ENCODE peak calls at places on chromosome 1, in seven cellular contexts. N, K, R, J, O, S and Y are unnamed samples.

GRCh38 chr1:202274611-202275010 is 67.1 kb downstream of the UBE2T start:
- DNase-seq in N (no peak), K (peak; percentile 47), R (no peak), J (no peak), O (peak; percentile 40), S (no peak), Y (no peak)

GRCh38 chr1:244291171-244291866 is 160.4 kb downstream of the ADSS2 start:
- DNase-seq in N (no peak), K (no peak), R (no peak), J (no peak), O (no peak), S (no peak), Y (no peak)

GRCh38 chr1:59687081-59687480 is 127.7 kb upstream of the HOOK1 start:
- DNase-seq in N (no peak), K (no peak), R (no peak), J (no peak), O (no peak), S (no peak), Y (no peak)

GRCh38 chr1:32612189-32612881 is 38.0 kb downstream of the ZBTB8OS start:
- DNase-seq in N (peak; percentile 55), K (peak; percentile 56), R (peak; percentile 71), J (peak; percentile 11), O (peak; percentile 96), S (peak; percentile 86), Y (peak; percentile 74)

GRCh38 chr1:6166221-6166620 is 13.9 kb downstream of the CHD5 start:
- DNase-seq in N (no peak), K (no peak), R (no peak), J (no peak), O (no peak), S (no peak), Y (no peak)

GRCh38 chr1:234909851-234910250 is 218.8 kb downstream of the TOMM20 start:
- DNase-seq in N (no peak), K (no peak), R (no peak), J (no peak), O (no peak), S (no peak), Y (no peak)

GRCh38 chr1:40092241-40092640 is 4.8 kb downstream of the PPT1 start:
- DNase-seq in N (no peak), K (no peak), R (no peak), J (no peak), O (no peak), S (no peak), Y (no peak)

GRCh38 chr1:119711804-119712341 is at the start of gene PHGDH:
- DNase-seq in N (peak; percentile 87), K (peak; percentile 61), R (peak; percentile 73), J (peak; percentile 27), O (peak; percentile 95), S (peak; percentile 80), Y (peak; percentile 67)

GRCh38 chr1:247440001-247440620 is 17.8 kb downstream of the OR2B11 start:
- DNase-seq in N (no peak), K (no peak), R (no peak), J (no peak), O (no peak), S (no peak), Y (no peak)

GRCh38 chr1:46687095-46687659 is 15.5 kb downstream of the TEX38 start:
- DNase-seq in N (peak; percentile 67), K (no peak), R (no peak), J (no peak), O (peak; percentile 37), S (no peak), Y (no peak)

GRCh38 chr1:78996791-78997190 is 9.7 kb downstream of the ADGRL4 start:
- DNase-seq in N (no peak), K (no peak), R (no peak), J (no peak), O (no peak), S (no peak), Y (no peak)

GRCh38 chr1:19757641-19758040 is 42.1 kb downstream of the TMCO4 start:
- DNase-seq in N (no peak), K (no peak), R (no peak), J (no peak), O (no peak), S (no peak), Y (no peak)

GRCh38 chr1:38589036-38589435 is 270.5 kb downstream of the RRAGC start:
- DNase-seq in N (no peak), K (no peak), R (no peak), J (no peak), O (no peak), S (no peak), Y (no peak)

GRCh38 chr1:17370618-17371017 is 1.4 kb upstream of the PADI6 start:
- DNase-seq in N (no peak), K (no peak), R (no peak), J (no peak), O (no peak), S (no peak), Y (no peak)

GRCh38 chr1:200872446-200873115 is at the start of gene GPR25:
- DNase-seq in N (no peak), K (no peak), R (no peak), J (no peak), O (no peak), S (no peak), Y (no peak)

GRCh38 chr1:208030320-208031091 is 119.6 kb upstream of the CD34 start:
- DNase-seq in N (no peak), K (no peak), R (no peak), J (no peak), O (peak; percentile 65), S (no peak), Y (no peak)

GRCh38 chr1:225815526-225816178 is 5.7 kb downstream of the EPHX1 start:
- DNase-seq in N (no peak), K (no peak), R (no peak), J (no peak), O (no peak), S (no peak), Y (no peak)

GRCh38 chr1:206464456-206464964 is 5.8 kb upstream of the IKBKE start:
- DNase-seq in N (peak; percentile 94), K (no peak), R (no peak), J (no peak), O (peak; percentile 92), S (peak; percentile 23), Y (no peak)

GRCh38 chr1:98018074-98018473 is 97.2 kb upstream of the DPYD start:
- DNase-seq in N (no peak), K (no peak), R (no peak), J (no peak), O (no peak), S (no peak), Y (no peak)

GRCh38 chr1:21703318-21703963 is 34.3 kb upstream of the RAP1GAP start:
- DNase-seq in N (peak; percentile 83), K (no peak), R (no peak), J (no peak), O (peak; percentile 43), S (peak; percentile 49), Y (no peak)

GRCh38 chr1:112902221-112902620 is 53.8 kb downstream of the SLC16A1 start:
- DNase-seq in N (no peak), K (no peak), R (no peak), J (no peak), O (no peak), S (no peak), Y (no peak)

GRCh38 chr1:186494832-186495271 is 33.9 kb upstream of the PDC start:
- DNase-seq in N (no peak), K (no peak), R (no peak), J (no peak), O (no peak), S (no peak), Y (no peak)

GRCh38 chr1:111192643-111193519 is 7.6 kb downstream of the DENND2D start:
- DNase-seq in N (no peak), K (no peak), R (no peak), J (no peak), O (peak; percentile 25), S (peak; percentile 43), Y (no peak)

GRCh38 chr1:8392522-8392921 is 74.6 kb downstream of the SLC45A1 start:
- DNase-seq in N (no peak), K (no peak), R (no peak), J (no peak), O (no peak), S (no peak), Y (no peak)

GRCh38 chr1:159911668-159912067 is 11.7 kb upstream of the CFAP45 start:
- DNase-seq in N (no peak), K (no peak), R (no peak), J (no peak), O (no peak), S (no peak), Y (no peak)

GRCh38 chr1:210792250-210792649 is 341.7 kb downstream of the KCNH1 start:
- DNase-seq in N (no peak), K (no peak), R (no peak), J (no peak), O (no peak), S (no peak), Y (no peak)